ENCODE peak calls at places on chromosomes 12 and 14, in four cellular contexts. M is fibroblast of lung, D is neural progenitor cell, C is lung. F is an unnamed sample.
A peak's percentile ranks its signal among the peaks of the same experiment; 100 is the strongest.

GRCh38 chr12:28191690-28192089 is 1.4 kb downstream of the CCDC91 start:
- DNase-seq in M (peak; percentile 19), C (no peak), D (no peak), F (peak; percentile 17)

GRCh38 chr12:113587720-113588119 is 116.0 kb upstream of the LHX5 start:
- DNase-seq in D (peak; percentile 89), M (no peak), C (no peak), F (no peak)

GRCh38 chr14:99730876-99731351 is 46.8 kb downstream of the CYP46A1 start:
- DNase-seq in M (no peak), D (no peak), C (no peak), F (no peak)

GRCh38 chr14:23568600-23569310 is 1.2 kb upstream of the AP1G2 start:
- DNase-seq in M (no peak), D (peak; percentile 65), C (no peak), F (no peak)

GRCh38 chr14:105582639-105583038 is 56.3 kb downstream of the TMEM121 start:
- DNase-seq in D (peak; percentile 18), C (no peak), M (no peak), F (peak; percentile 1)

GRCh38 chr14:88910386-88910785 is 85.9 kb downstream of the TTC8 start:
- DNase-seq in D (no peak), C (no peak), M (no peak), F (no peak)

GRCh38 chr14:102772781-102773570 is 4.3 kb upstream of the TRAF3 start:
- DNase-seq in C (no peak), D (peak; percentile 45), M (no peak), F (no peak)

GRCh38 chr12:79098530-79098929 is 234.0 kb downstream of the SYT1 start:
- DNase-seq in C (no peak), M (no peak), D (no peak), F (no peak)

DNA sequence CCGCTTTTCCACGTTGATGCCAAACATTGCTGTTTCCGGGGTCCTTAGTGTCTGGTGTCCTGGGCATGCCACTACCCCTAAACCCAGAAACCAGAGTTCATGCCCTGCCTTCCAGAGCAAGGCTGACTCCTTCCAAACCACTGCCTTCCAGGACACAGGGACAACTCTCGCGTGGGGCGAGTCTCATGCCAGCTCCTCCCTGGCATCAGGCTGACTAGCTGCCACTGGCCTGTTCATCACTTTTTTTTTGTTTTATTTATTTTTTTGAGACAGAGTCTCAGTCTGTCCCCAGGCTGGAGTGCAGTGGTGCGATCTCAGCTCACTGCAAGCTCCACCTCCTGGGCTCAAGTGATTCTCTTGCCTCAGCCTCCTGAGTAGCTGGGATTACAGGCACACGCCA is 4.8 kb downstream of the SETD1B start:
- DNase-seq in D (no peak), C (no peak), M (no peak), F (no peak)
- H3K4me1 ChIP-seq in D (peaks cover 32% of the 10 kb centered on the region), C (peaks cover 5% of the 10 kb centered on the region), M (peaks cover 14% of the 10 kb centered on the region), F (peaks cover 12% of the 10 kb centered on the region)

DNA sequence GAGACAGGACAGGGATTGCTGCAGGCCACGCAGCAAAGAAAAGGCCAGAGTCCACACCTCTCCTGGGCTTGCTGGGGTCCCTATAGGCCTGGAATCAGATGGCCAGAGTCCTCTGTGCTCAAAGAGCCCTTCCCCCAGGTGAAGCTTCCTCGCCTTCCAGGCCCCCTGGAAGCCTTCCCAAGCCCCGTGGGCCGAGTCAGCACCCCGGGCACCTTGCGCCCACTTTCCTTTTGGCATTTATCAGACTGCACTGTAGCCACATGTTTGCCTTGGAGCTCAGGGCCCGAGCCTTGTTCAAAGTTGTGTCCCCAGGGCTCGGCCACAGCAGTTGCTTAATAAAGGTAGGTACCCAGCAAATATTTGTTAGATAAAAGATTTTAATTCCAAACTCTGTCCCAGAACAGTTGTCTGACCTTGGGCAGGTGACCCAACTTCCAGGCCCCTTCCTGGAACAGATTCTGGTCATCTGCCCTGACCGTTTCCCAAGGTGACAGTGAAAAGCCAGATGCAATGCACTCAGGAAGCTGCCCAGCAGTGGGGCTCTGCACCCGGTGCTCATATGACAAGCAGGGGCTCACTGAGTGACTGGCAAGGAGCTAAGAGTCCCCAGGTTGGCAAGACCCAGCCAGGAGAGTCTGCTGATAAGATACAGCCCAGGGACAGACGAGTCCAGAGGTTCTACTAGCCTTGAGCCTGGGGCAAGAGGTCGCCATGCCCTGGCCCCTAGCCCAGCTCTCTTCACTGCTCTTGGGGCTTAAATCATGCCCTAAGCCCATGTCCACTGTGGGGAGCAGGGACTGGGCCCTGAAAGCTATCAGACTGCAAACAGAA is 81.2 kb downstream of the PITPNM2 start:
- DNase-seq in C (no peak), D (no peak), M (no peak), F (no peak)
- H3K27ac ChIP-seq in C (peak overlapping the region; percentile 61), D (no peak overlapping the region), M (no peak overlapping the region), F (no peak overlapping the region)

GRCh38 chr12:118061876-118062791 is 1.2 kb upstream of the WSB2 start:
- DNase-seq in D (peak; percentile 70), C (peak; percentile 46), M (peak; percentile 70), F (peak; percentile 67)

GRCh38 chr12:118059645-118060275 is 1.2 kb downstream of the WSB2 start:
- DNase-seq in D (no peak), M (no peak), C (no peak), F (peak; percentile 10)

GRCh38 chr12:118058881-118059644 is 1.9 kb downstream of the WSB2 start:
- DNase-seq in M (peak; percentile 82), D (no peak), C (no peak), F (no peak)

GRCh38 chr12:118060301-118061010 is 523 bp downstream of the WSB2 start:
- DNase-seq in M (no peak), D (peak; percentile 49), C (peak; percentile 43), F (peak; percentile 59)

GRCh38 chr12:118061011-118061875 is at the start of gene WSB2:
- DNase-seq in D (peak; percentile 64), C (peak; percentile 76), M (peak; percentile 71), F (peak; percentile 47)
- H3K4me1 ChIP-seq in D (peaks cover 17% of the 10 kb centered on the region), C (peaks cover 13% of the 10 kb centered on the region), M (peaks cover 3% of the 10 kb centered on the region), F (peaks cover 1% of the 10 kb centered on the region)

DNA sequence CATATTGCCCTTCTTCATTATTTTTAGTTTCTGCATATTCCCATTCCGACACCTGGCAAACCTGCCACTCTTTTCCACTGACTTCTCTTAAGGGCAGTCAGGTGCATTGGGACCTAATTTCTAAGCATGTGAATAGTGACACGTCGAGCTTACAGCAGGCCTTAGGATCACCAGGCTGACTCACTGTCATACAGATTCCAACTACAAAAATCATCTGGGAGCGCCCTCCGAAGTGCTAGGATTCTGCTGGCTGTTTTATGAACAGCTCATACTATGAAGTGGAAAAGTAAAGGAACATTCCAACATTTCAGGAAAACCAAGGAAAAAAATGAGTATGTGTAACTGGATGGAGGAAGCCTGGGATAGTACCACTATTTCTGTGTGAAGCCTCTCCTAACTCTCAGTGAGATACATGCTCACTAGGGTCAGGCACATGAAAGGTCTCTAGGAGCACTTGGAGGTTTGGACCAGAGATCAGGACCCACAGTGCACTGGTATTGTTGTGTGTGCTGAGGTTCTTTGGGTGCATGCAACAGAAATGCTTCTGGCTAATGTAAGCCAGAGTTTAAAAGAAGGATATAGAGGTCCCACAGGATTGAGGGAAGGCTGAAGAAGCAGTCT is 257.4 kb downstream of the ZFP36L1 start:
- DNase-seq in D (no peak), M (peak; percentile 98), C (no peak), F (no peak)
- H3K27ac ChIP-seq in D (no peak overlapping the region), M (peak overlapping the region; percentile 69), C (peak overlapping the region; percentile 46), F (no peak overlapping the region)

DNA sequence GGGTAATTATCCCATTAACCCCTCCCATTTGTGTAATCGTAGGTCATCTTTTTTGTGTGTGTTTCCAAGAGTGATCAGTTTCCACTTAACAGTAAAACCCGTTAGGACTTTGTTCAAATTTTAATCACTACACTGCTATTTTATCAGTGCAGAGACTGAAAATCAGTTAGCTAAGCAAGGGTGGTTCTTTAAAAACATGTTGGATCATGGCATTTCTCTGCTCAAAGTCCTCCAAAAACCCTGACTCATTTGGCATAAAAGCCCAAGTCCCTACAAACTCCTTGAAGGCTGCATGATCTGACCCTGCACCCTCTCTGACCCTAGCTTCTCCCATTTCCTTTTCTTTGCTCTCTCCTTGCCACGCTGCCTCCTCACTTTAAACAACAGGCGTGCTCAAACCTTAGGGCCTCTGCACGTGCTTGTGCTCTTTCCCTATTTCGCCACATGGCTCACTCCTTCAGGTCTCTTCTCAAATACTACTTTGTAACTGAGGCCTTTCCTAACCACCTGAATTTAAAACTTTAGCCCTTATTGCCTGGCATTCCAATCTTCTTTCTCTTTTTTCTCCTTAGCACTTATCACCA is 13.2 kb upstream of the OVCH1 start:
- DNase-seq in D (no peak), M (no peak), C (no peak), F (peak; percentile 56)
- H3K4me1 ChIP-seq in D (no peaks in the 10 kb centered on the region), M (no peaks in the 10 kb centered on the region), C (no peaks in the 10 kb centered on the region), F (no peaks in the 10 kb centered on the region)

DNA sequence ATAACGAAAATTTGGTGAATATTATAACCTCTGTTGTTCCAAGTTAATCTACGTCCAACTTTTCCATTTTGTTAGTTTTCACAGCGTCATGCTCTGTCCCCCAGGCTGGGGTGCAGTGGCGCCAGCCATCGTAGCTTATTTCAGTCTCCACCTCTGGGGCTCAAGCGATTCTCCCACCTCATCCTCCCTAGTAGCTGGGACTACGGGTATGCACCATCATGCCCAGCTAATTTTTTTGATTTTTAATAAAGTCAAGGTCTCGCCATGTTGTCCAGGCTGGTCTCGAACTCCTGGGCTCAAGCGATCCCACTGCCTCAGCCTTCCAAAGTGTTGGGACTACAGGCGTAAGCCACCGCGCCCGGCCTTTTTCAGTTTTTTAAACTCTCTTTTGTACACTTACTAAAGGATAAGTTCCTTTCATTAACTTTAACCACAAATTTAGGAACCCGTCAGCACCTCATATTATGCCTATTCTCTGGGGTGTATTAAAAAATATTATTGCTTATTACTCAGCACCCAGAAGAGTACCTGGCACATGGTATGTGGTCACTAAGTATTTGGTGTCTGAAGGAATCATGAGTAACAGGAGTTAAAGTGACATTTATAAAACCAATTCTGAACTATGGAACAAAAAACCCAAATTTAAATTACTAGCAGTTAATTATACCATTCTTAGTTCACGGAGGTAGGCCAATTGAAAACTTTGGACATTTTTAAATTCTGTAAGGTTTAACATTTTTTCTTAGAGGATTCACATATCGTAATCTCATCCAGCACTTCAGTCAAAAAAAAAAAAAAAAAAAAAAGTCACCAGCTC is 925 bp upstream of the MIPOL1 start:
- DNase-seq in M (no peak), C (no peak), D (no peak), F (no peak)
- H3K27ac ChIP-seq in M (peak overlapping the region; percentile 68), C (peak overlapping the region; percentile 67), D (no peak overlapping the region), F (no peak overlapping the region)

GRCh38 chr12:5515458-5515857 is 83.5 kb downstream of the NTF3 start:
- DNase-seq in M (no peak), C (no peak), D (no peak), F (no peak)
- H3K4me1 ChIP-seq in M (no peaks in the 10 kb centered on the region), C (no peaks in the 10 kb centered on the region), D (peaks cover 33% of the 10 kb centered on the region), F (no peaks in the 10 kb centered on the region)

GRCh38 chr12:52949413-52950331 is 754 bp downstream of the KRT18 start:
- DNase-seq in C (peak; percentile 80), M (peak; percentile 97), D (peak; percentile 46), F (peak; percentile 95)
- H3K27ac ChIP-seq in C (no peak overlapping the region), M (no peak overlapping the region), D (no peak overlapping the region), F (peak overlapping the region; percentile 99)

GRCh38 chr14:52891800-52892199 is 59.0 kb downstream of the FERMT2 start:
- DNase-seq in D (no peak), M (peak; percentile 31), C (no peak), F (no peak)

GRCh38 chr14:52888159-52888558 is 62.7 kb downstream of the FERMT2 start:
- DNase-seq in C (no peak), D (no peak), M (no peak), F (no peak)

GRCh38 chr14:52885230-52885629 is 65.6 kb downstream of the FERMT2 start:
- DNase-seq in M (peak; percentile 43), C (no peak), D (no peak), F (no peak)

GRCh38 chr14:52883658-52884057 is 67.2 kb downstream of the FERMT2 start:
- DNase-seq in D (no peak), C (no peak), M (no peak), F (no peak)

GRCh38 chr14:52888839-52889838 is 61.7 kb downstream of the FERMT2 start:
- DNase-seq in M (no peak), D (no peak), C (no peak), F (no peak)
- H3K4me1 ChIP-seq in M (peaks cover 3% of the 10 kb centered on the region), D (no peaks in the 10 kb centered on the region), C (no peaks in the 10 kb centered on the region), F (no peaks in the 10 kb centered on the region)

GRCh38 chr12:131775124-131775903 is 52.9 kb upstream of the MMP17 start:
- DNase-seq in C (no peak), D (peak; percentile 51), M (peak; percentile 52), F (no peak)
- H3K27ac ChIP-seq in C (no peak overlapping the region), D (peak overlapping the region; percentile 70), M (no peak overlapping the region), F (no peak overlapping the region)

F was measured in small intestine.